ENCODE peak calls at places on chromosomes 2 and 18, in four cellular contexts. U, K, W and S are unnamed samples.

GRCh38 chr2:146814971-146815370 is 1029.9 kb upstream of the ACVR2A start:
- DNase-seq in K (no peak), W (no peak), U (no peak), S (no peak)

GRCh38 chr18:69490813-69491212 is 90.1 kb downstream of the DOK6 start:
- DNase-seq in K (no peak), W (no peak), U (no peak), S (no peak)

GRCh38 chr2:33491685-33492084 is 15.2 kb downstream of the RASGRP3 start:
- DNase-seq in U (no peak), K (no peak), W (no peak), S (no peak)

GRCh38 chr18:78865056-78865598 is 114.5 kb upstream of the SALL3 start:
- DNase-seq in W (no peak), K (no peak), U (no peak), S (no peak)

GRCh38 chr2:200174433-200175216 is 131.9 kb upstream of the SPATS2L start:
- DNase-seq in K (no peak), W (no peak), U (no peak), S (no peak)

GRCh38 chr2:2866459-2866858 is 511.2 kb downstream of the EIPR1 start:
- DNase-seq in U (no peak), K (no peak), W (no peak), S (no peak)

GRCh38 chr2:2191110-2191707 is 139.9 kb downstream of the MYT1L start:
- DNase-seq in U (no peak), K (no peak), W (no peak), S (no peak)

GRCh38 chr18:11276678-11277077 is 127.3 kb upstream of the PIEZO2 start:
- DNase-seq in W (no peak), K (no peak), U (no peak), S (no peak)

GRCh38 chr2:224155896-224156295 is 116.8 kb upstream of the SERPINE2 start:
- DNase-seq in W (no peak), K (no peak), U (no peak), S (no peak)

GRCh38 chr18:45415614-45416013 is 199.7 kb upstream of the SLC14A2 start:
- DNase-seq in W (no peak), K (no peak), U (no peak), S (no peak)

GRCh38 chr2:184760931-184761330 is 162.6 kb downstream of the ZNF804A start:
- DNase-seq in U (no peak), W (no peak), K (no peak), S (no peak)

GRCh38 chr2:207765541-207765940 is 4.2 kb downstream of the FZD5 start:
- DNase-seq in W (peak), K (no peak), U (no peak), S (no peak)

GRCh38 chr2:88054300-88055048 is 1.1 kb downstream of the KRCC1 start:
- DNase-seq in W (no peak), U (no peak), K (no peak), S (no peak)

GRCh38 chr2:241951920-241952319 is 82.4 kb downstream of the RTP5 start:
- DNase-seq in K (no peak), W (no peak), U (no peak), S (no peak)

GRCh38 chr2:121031568-121032340 is 253.2 kb downstream of the TFCP2L1 start:
- DNase-seq in U (no peak), K (no peak), W (no peak), S (no peak)

GRCh38 chr2:170170281-170171035 is 7.5 kb upstream of the MYO3B start:
- DNase-seq in U (no peak), K (no peak), W (no peak), S (no peak)

GRCh38 chr18:77052297-77052645 is 80.3 kb downstream of the MBP start:
- DNase-seq in U (no peak), K (no peak), W (no peak), S (no peak)

GRCh38 chr2:160377204-160377995 is 116.2 kb downstream of the RBMS1 start:
- DNase-seq in W (no peak), U (no peak), K (no peak), S (no peak)

GRCh38 chr2:191947235-191947634 is 100.3 kb upstream of the CAVIN2 start:
- DNase-seq in U (no peak), K (no peak), W (no peak), S (no peak)

GRCh38 chr2:85248741-85249524 is 78.9 kb downstream of the TGOLN2 start:
- DNase-seq in K (no peak), U (peak), W (no peak), S (peak)

GRCh38 chr2:55051026-55051866 is 995 bp upstream of the RTN4 start:
- DNase-seq in U (peak), W (peak), K (no peak), S (peak)

GRCh38 chr2:187129866-187130265 is 280.9 kb upstream of the ZSWIM2 start:
- DNase-seq in U (no peak), W (no peak), K (no peak), S (no peak)

GRCh38 chr18:13245481-13246000 is 27.0 kb downstream of the LDLRAD4 start:
- DNase-seq in U (no peak), K (no peak), W (no peak), S (no peak)

GRCh38 chr2:65661980-65662653 is 229.7 kb upstream of the SPRED2 start:
- DNase-seq in U (peak), K (no peak), W (no peak), S (no peak)

GRCh38 chr2:63984606-63985359 is 34.4 kb downstream of the VPS54 start:
- DNase-seq in U (no peak), W (peak), K (no peak), S (no peak)

GRCh38 chr2:138948070-138948539 is 167.9 kb upstream of the NXPH2 start:
- DNase-seq in W (no peak), K (no peak), U (peak), S (peak)

GRCh38 chr2:11753886-11754704 is 7.7 kb downstream of the LPIN1 start:
- DNase-seq in K (no peak), U (peak), W (no peak), S (no peak)

GRCh38 chr2:221517362-221518121 is 54.6 kb downstream of the EPHA4 start:
- DNase-seq in W (no peak), K (no peak), U (peak), S (peak)

GRCh38 chr18:36539674-36540073 is 242.2 kb downstream of the FHOD3 start:
- DNase-seq in K (no peak), W (no peak), U (no peak), S (no peak)

GRCh38 chr2:50402654-50402960 is 629.3 kb downstream of the NRXN1 start:
- DNase-seq in U (no peak), W (no peak), K (no peak), S (no peak)

GRCh38 chr2:234679151-234679765 is 182.4 kb upstream of the ARL4C start:
- DNase-seq in W (no peak), K (no peak), U (no peak), S (no peak)

GRCh38 chr2:65686928-65687521 is 254.6 kb upstream of the SPRED2 start:
- DNase-seq in W (no peak), K (no peak), U (no peak), S (no peak)

GRCh38 chr2:239368906-239369584 is 31.8 kb downstream of the HDAC4 start:
- DNase-seq in K (no peak), W (no peak), U (no peak), S (no peak)

DNA sequence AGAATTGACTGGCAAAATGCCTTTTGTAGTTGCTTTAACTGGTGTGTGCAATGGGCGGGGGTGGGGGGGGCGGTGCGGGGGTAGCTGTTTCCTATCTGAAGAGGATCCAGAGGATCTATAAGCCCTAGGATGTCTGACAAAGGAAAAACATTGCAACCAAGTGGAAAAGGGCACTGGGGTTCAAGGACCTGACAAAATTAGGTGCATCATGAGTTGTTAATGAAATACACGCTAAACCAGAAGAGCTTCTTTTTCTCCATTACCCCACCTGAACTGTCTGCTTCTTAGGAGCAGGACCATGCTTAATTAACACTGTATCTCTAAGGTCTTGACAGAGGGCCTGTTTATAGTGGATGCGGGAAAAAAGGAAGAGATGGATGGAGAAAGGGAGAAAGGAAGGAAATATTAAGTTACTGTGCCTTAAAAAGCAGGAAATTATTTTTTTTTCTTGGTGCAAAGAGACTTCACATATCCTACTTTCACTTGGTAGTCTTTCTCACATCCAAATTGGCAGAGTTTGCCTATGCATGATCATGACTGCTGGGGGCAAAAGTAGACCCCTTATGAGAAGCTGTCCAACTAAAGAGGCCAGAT is 4.7 kb downstream of the RND3 start:
- DNase-seq in W (no peak), U (no peak), K (no peak), S (no peak)
- TF ChIP-seq POLR2A in W (no peak), U (no peak), K (no peak), S (no peak)

GRCh38 chr18:48948112-48949050 is 2.4 kb downstream of the SMAD7 start:
- DNase-seq in K (no peak), W (peak), U (no peak), S (no peak)
- TF ChIP-seq POLR2A in K (no peak), W (peak), U (peak), S (no peak)

GRCh38 chr2:29113891-29114321 is 1.3 kb upstream of the CLIP4 start:
- DNase-seq in K (no peak), W (no peak), U (peak), S (peak)
- TF ChIP-seq POLR2A in K (no peak), W (no peak), U (no peak), S (no peak)

GRCh38 chr2:202376460-202377307 is 557 bp downstream of the BMPR2 start:
- DNase-seq in K (no peak), U (peak), W (no peak), S (no peak)

GRCh38 chr2:202377308-202377736 is 1.2 kb downstream of the BMPR2 start:
- DNase-seq in W (peak), U (peak), K (no peak), S (no peak)

GRCh38 chr2:202375006-202375610 is 1.0 kb upstream of the BMPR2 start:
- DNase-seq in U (peak), K (no peak), W (peak), S (no peak)

GRCh38 chr2:202378001-202378400 is 1.9 kb downstream of the BMPR2 start:
- DNase-seq in K (no peak), U (no peak), W (no peak), S (no peak)

GRCh38 chr2:202375611-202376408 is at the start of gene BMPR2:
- DNase-seq in U (peak), W (peak), K (peak), S (peak)
- TF ChIP-seq POLR2A in U (peak), W (peak), K (peak), S (peak)

GRCh38 chr2:19955544-19956422 is 34.1 kb downstream of the WDR35 start:
- DNase-seq in W (peak), U (peak), K (peak), S (peak)
- TF ChIP-seq POLR2A in W (no peak), U (no peak), K (no peak), S (no peak)

DNA sequence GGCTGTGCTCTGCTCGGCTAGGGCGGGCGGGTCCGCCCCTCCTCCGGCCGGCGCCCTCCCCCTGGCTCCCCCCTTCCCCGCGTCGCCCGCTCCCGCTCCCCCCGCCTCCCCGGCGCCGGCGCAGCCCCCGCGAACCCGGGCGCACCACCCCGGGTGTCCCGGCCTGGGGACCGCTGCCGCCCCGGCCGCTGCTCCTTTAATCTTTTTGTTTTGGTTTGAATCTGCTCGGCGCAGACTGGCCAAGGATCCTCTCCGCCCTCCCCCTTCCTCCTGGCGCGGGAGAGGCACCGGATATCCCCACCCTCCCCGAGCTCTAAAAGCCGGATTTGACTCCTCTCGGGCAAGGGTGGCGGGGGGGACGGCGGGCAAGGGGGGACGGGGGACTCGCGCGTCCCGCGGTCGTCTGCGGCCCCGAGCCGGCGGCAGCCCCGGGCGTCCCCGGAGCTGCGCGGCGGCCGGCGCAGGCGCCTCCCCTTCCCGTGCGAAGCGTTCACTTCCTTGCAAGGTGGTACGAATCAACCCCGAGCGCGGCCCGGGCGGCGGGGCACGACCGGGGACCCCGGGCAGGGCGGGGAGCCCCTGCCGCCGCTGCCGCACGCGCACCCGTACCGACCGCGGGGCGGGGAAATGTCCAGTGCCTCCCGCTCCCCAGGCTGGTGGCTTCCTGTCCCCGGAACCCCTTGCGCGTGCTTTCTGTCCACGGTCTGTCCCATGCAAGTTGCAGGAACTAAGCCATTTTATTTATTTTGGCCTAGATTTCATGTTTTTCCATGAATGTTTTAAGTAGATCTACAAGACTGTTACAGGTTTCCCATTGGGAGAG is at the start of gene PTGR3:
- DNase-seq in W (peak), U (peak), K (peak), S (peak)
- TF ChIP-seq POLR2A in W (peak), U (peak), K (peak), S (no peak)